ENCODE peak calls at places on chromosome 22, in six cellular contexts. Y is tibial nerve, Z is ovary, T is AG10803, Q is fibroblast of pulmonary artery, E is DND-41. J is an unnamed sample.

GRCh38 chr22:31628969-31629723 is 32.9 kb downstream of the PISD start:
- DNase-seq in Q (no peak), E (no peak), Y (no peak), Z (no peak), T (no peak), J (no peak)

GRCh38 chr22:30279389-30279788 is 9.9 kb downstream of the CASTOR1 start:
- DNase-seq in Z (no peak), Q (no peak), T (peak; percentile 64), E (no peak), Y (no peak), J (no peak)

GRCh38 chr22:30636226-30637077 is 871 bp downstream of the SLC35E4 start:
- DNase-seq in Z (peak; percentile 39), T (peak; percentile 15), E (no peak), Q (no peak), Y (no peak), J (no peak)

GRCh38 chr22:31253949-31254348 is 38.3 kb downstream of the PIK3IP1 start:
- DNase-seq in Z (no peak), Q (peak; percentile 22), Y (no peak), T (no peak), E (no peak), J (no peak)

GRCh38 chr22:47192106-47192650 is 429.7 kb downstream of the TBC1D22A start:
- DNase-seq in T (no peak), Z (peak; percentile 17), Y (peak; percentile 10), E (no peak), Q (no peak), J (no peak)

GRCh38 chr22:23232094-23232905 is 52.0 kb downstream of the BCR start:
- DNase-seq in Z (no peak), T (no peak), E (no peak), Q (no peak), Y (no peak), J (no peak)

GRCh38 chr22:22165936-22166710 is 78.5 kb upstream of the VPREB1 start:
- DNase-seq in Z (no peak), T (no peak), Q (no peak), Y (no peak), E (no peak), J (no peak)

GRCh38 chr22:31278643-31279326 is 13.5 kb downstream of the PIK3IP1 start:
- DNase-seq in Z (peak; percentile 51), E (no peak), Y (no peak), Q (no peak), T (no peak), J (no peak)

GRCh38 chr22:50730941-50731661 is 6.9 kb upstream of the ACR start:
- DNase-seq in Z (peak; percentile 16), Y (peak; percentile 12), Q (no peak), T (peak; percentile 11), E (no peak), J (no peak)

GRCh38 chr22:35910013-35910860 is 118.4 kb downstream of the RBFOX2 start:
- DNase-seq in T (peak; percentile 35), Z (no peak), Q (peak; percentile 28), Y (no peak), E (no peak), J (no peak)

GRCh38 chr22:40855104-40855959 is 1.1 kb downstream of the ST13 start:
- DNase-seq in Z (peak; percentile 34), E (no peak), Q (peak; percentile 40), Y (no peak), T (peak; percentile 49), J (no peak)

GRCh38 chr22:50264946-50265669 is 3.6 kb upstream of the MAPK12 start:
- DNase-seq in E (no peak), Z (no peak), Y (no peak), T (no peak), Q (no peak), J (no peak)

GRCh38 chr22:27269751-27270586 is 531.6 kb downstream of the MN1 start:
- DNase-seq in E (no peak), T (no peak), Q (no peak), Y (no peak), Z (no peak), J (no peak)

GRCh38 chr22:41256254-41256897 is 15.6 kb upstream of the CHADL start:
- DNase-seq in T (peak; percentile 55), Q (peak; percentile 71), E (no peak), Z (no peak), Y (no peak), J (peak; percentile 12)

GRCh38 chr22:31629741-31630184 is 32.3 kb downstream of the PISD start:
- DNase-seq in Z (no peak), Q (no peak), T (no peak), Y (no peak), E (no peak), J (no peak)

GRCh38 chr22:23386245-23386631 is 193.9 kb downstream of the IGLL1 start:
- DNase-seq in T (no peak), Q (no peak), Y (no peak), E (no peak), Z (no peak), J (no peak)

GRCh38 chr22:43110444-43110926 is at the start of gene BIK:
- DNase-seq in Q (peak; percentile 36), Y (no peak), T (peak; percentile 17), Z (no peak), E (peak; percentile 37), J (no peak)

GRCh38 chr22:43923191-43923590 is 414 bp upstream of the PNPLA3 start:
- DNase-seq in T (no peak), E (no peak), Y (no peak), Q (no peak), Z (no peak), J (no peak)

GRCh38 chr22:37109242-37109917 is at the start of gene TMPRSS6:
- DNase-seq in Y (no peak), E (no peak), Q (no peak), T (no peak), Z (no peak), J (no peak)

GRCh38 chr22:29205260-29205597 is 467 bp upstream of the EMID1 start:
- DNase-seq in Z (no peak), Y (no peak), E (no peak), Q (no peak), T (no peak), J (no peak)
- H3K4me3 ChIP-seq in Z (peak overlapping the region; percentile 46), Y (peak overlapping the region; percentile 15), E (peak overlapping the region; percentile 33), Q (peak overlapping the region; percentile 36), T (no peak overlapping the region), J (peak overlapping the region; percentile 50)

GRCh38 chr22:48528221-48528915 is 1299.3 kb downstream of the BRD1 start:
- DNase-seq in Y (no peak), E (no peak), T (no peak), Z (no peak), Q (no peak), J (no peak)
- TF ChIP-seq CTCF in Y (no peak), E (no peak), T (no peak), Z (no peak), Q (no peak), J (no peak)

GRCh38 chr22:45771057-45771456 is 99.4 kb downstream of the ATXN10 start:
- DNase-seq in Y (no peak), T (no peak), Z (no peak), Q (no peak), E (no peak), J (no peak)
- H3K4me3 ChIP-seq in Y (no peak overlapping the region), T (no peak overlapping the region), Z (no peak overlapping the region), Q (no peak overlapping the region), E (no peak overlapping the region), J (no peak overlapping the region)

DNA sequence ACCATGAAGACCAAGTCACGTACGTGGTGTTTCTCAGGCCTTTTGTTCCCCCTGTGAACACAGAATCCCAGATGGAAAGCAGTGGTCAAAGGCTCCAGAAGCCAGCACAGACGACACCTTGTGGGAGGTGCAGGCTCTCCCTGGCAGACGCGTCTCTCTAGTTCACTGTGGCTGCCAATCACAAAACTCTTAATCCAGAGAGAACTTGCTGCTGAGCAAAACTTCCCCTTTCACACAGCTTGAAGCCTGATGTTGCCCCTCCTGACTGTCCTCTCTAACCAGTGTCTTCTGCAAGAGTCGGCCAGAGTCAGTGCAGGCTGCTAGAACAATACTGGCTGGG is 67.1 kb downstream of the PIWIL3 start:
- DNase-seq in T (no peak), Q (no peak), E (no peak), Z (no peak), Y (no peak), J (no peak)
- TF ChIP-seq CTCF in T (no peak), Q (no peak), E (no peak), Z (no peak), Y (no peak), J (no peak)

DNA sequence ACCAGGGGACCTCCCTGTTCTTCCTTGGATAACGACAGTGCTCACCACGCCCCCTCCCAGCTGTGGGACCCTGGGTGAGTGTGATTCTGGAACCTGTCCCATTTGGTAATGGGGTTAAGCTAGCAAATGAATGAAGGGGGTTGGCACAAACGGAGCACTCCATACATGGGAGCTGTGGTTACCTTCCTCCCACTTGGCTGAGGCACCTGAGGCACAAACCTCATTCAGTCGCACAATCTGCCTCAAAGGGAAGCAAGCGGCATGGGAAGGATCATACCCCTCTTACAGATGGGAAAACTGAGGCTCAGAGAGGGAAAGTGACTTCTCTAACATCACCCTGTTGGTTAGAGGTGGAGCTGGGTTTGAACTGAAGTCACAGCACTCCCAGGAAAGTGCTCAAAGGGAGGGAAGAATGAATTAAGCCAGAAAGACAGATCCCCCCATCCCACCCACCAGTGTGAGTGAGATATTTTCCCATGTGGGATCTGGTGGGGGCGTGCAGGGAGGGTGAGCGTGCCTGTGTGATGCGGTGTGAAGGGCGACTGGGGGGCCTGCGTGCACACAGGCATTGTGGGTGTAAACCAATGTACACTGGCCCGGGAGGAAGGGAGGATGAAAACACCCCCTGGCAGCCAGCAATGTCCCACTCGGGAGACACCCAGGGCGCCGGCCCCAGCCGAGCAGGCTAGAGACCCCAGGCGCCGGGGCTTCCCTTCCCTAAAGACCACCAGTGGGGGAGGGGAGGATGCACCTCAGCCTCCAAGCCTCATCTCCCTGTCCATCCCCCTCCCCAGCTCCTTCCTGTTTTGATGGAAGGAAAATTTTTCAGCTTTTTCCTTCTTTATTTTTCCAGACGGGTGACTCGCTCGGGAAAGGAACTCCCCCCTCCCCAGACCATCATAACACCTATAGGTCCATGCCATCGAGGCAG is 7.9 kb upstream of the PDGFB start:
- DNase-seq in E (no peak), T (no peak), Y (no peak), Z (no peak), Q (no peak), J (no peak)
- H3K4me3 ChIP-seq in E (no peak overlapping the region), T (no peak overlapping the region), Y (no peak overlapping the region), Z (no peak overlapping the region), Q (no peak overlapping the region), J (no peak overlapping the region)